ENCODE peak calls at places on chromosomes 5 and 9, in six cellular contexts. One of them, this sample, is unnamed.

GRCh38 chr9:131420913-131421312 is 27.0 kb downstream of the PRRC2B start:
- DNase-seq in IMR-90: peak
- DNase-seq in H1: no peak
- DNase-seq in neuronal stem cell: no peak
- DNase-seq in mesendoderm: peak
- DNase-seq in trophoblast cell: peak
- DNase-seq in this sample: peak

GRCh38 chr9:2480255-2480837 is 141.2 kb upstream of the VLDLR start:
- DNase-seq in IMR-90: no peak
- DNase-seq in H1: no peak
- DNase-seq in neuronal stem cell: no peak
- DNase-seq in mesendoderm: no peak
- DNase-seq in trophoblast cell: no peak
- DNase-seq in this sample: no peak

GRCh38 chr5:98513378-98513777 is 260.1 kb upstream of the RGMB start:
- DNase-seq in IMR-90: no peak
- DNase-seq in H1: no peak
- DNase-seq in neuronal stem cell: no peak
- DNase-seq in mesendoderm: peak
- DNase-seq in trophoblast cell: no peak
- DNase-seq in this sample: no peak

GRCh38 chr5:98994636-98995035 is 65.8 kb upstream of the CHD1 start:
- DNase-seq in IMR-90: no peak
- DNase-seq in H1: no peak
- DNase-seq in neuronal stem cell: no peak
- DNase-seq in mesendoderm: no peak
- DNase-seq in trophoblast cell: no peak
- DNase-seq in this sample: no peak

GRCh38 chr9:131999692-132000551 is 79.7 kb downstream of the MED27 start:
- DNase-seq in IMR-90: peak
- DNase-seq in H1: no peak
- DNase-seq in neuronal stem cell: no peak
- DNase-seq in mesendoderm: no peak
- DNase-seq in trophoblast cell: no peak
- DNase-seq in this sample: peak

GRCh38 chr5:169302491-169303118 is 1.7 kb upstream of the SLIT3 start:
- DNase-seq in IMR-90: peak
- DNase-seq in H1: peak
- DNase-seq in neuronal stem cell: peak
- DNase-seq in mesendoderm: peak
- DNase-seq in trophoblast cell: peak
- DNase-seq in this sample: peak

GRCh38 chr9:89677696-89678393 is 73.0 kb downstream of the GADD45G start:
- DNase-seq in IMR-90: no peak
- DNase-seq in H1: peak
- DNase-seq in neuronal stem cell: peak
- DNase-seq in mesendoderm: no peak
- DNase-seq in trophoblast cell: no peak
- DNase-seq in this sample: no peak

GRCh38 chr5:141590127-141590526 is 28.7 kb downstream of the DIAPH1 start:
- DNase-seq in IMR-90: no peak
- DNase-seq in H1: no peak
- DNase-seq in neuronal stem cell: no peak
- DNase-seq in mesendoderm: no peak
- DNase-seq in trophoblast cell: no peak
- DNase-seq in this sample: no peak

GRCh38 chr9:127611796-127612790 is at the start of gene STXBP1:
- DNase-seq in IMR-90: peak
- DNase-seq in H1: peak
- DNase-seq in neuronal stem cell: peak
- DNase-seq in mesendoderm: peak
- DNase-seq in trophoblast cell: peak
- DNase-seq in this sample: peak

GRCh38 chr5:141234109-141234508 is 11.0 kb downstream of the PCDHB14 start:
- DNase-seq in IMR-90: peak
- DNase-seq in H1: no peak
- DNase-seq in neuronal stem cell: no peak
- DNase-seq in mesendoderm: peak
- DNase-seq in trophoblast cell: no peak
- DNase-seq in this sample: no peak

GRCh38 chr5:1185652-1186350 is 15.6 kb upstream of the SLC6A19 start:
- DNase-seq in IMR-90: no peak
- DNase-seq in H1: no peak
- DNase-seq in neuronal stem cell: no peak
- DNase-seq in mesendoderm: no peak
- DNase-seq in trophoblast cell: no peak
- DNase-seq in this sample: no peak

GRCh38 chr5:28483327-28484025 is 1445.1 kb upstream of the CDH9 start:
- DNase-seq in IMR-90: no peak
- DNase-seq in H1: no peak
- DNase-seq in neuronal stem cell: no peak
- DNase-seq in mesendoderm: no peak
- DNase-seq in trophoblast cell: no peak
- DNase-seq in this sample: no peak

GRCh38 chr5:84433461-84433860 is 48.8 kb upstream of the EDIL3 start:
- DNase-seq in IMR-90: peak
- DNase-seq in H1: no peak
- DNase-seq in neuronal stem cell: no peak
- DNase-seq in mesendoderm: no peak
- DNase-seq in trophoblast cell: no peak
- DNase-seq in this sample: peak

GRCh38 chr5:16539169-16539666 is 73.6 kb upstream of the ZNF622 start:
- DNase-seq in IMR-90: peak
- DNase-seq in H1: no peak
- DNase-seq in neuronal stem cell: no peak
- DNase-seq in mesendoderm: no peak
- DNase-seq in trophoblast cell: peak
- DNase-seq in this sample: peak

GRCh38 chr5:144237851-144238250 is 67.2 kb downstream of the KCTD16 start:
- DNase-seq in IMR-90: no peak
- DNase-seq in H1: no peak
- DNase-seq in neuronal stem cell: no peak
- DNase-seq in mesendoderm: no peak
- DNase-seq in trophoblast cell: no peak
- DNase-seq in this sample: no peak

GRCh38 chr5:151661096-151661495 is 25.6 kb downstream of the SPARC start:
- DNase-seq in IMR-90: no peak
- DNase-seq in H1: no peak
- DNase-seq in neuronal stem cell: no peak
- DNase-seq in mesendoderm: peak
- DNase-seq in trophoblast cell: peak
- DNase-seq in this sample: no peak

GRCh38 chr9:119509291-119509905 is 140.2 kb upstream of the BRINP1 start:
- DNase-seq in IMR-90: no peak
- DNase-seq in H1: no peak
- DNase-seq in neuronal stem cell: no peak
- DNase-seq in mesendoderm: no peak
- DNase-seq in trophoblast cell: no peak
- DNase-seq in this sample: no peak

GRCh38 chr9:80775515-80775914 is 913.8 kb downstream of the TLE1 start:
- DNase-seq in IMR-90: peak
- DNase-seq in H1: no peak
- DNase-seq in neuronal stem cell: no peak
- DNase-seq in mesendoderm: peak
- DNase-seq in trophoblast cell: no peak
- DNase-seq in this sample: peak

GRCh38 chr5:54270326-54270725 is 40.0 kb downstream of the ARL15 start:
- DNase-seq in IMR-90: no peak
- DNase-seq in H1: no peak
- DNase-seq in neuronal stem cell: no peak
- DNase-seq in mesendoderm: no peak
- DNase-seq in trophoblast cell: peak
- DNase-seq in this sample: no peak

GRCh38 chr9:129725841-129726251 is 27.0 kb downstream of the PTGES start:
- DNase-seq in IMR-90: peak
- DNase-seq in H1: no peak
- DNase-seq in neuronal stem cell: no peak
- DNase-seq in mesendoderm: no peak
- DNase-seq in trophoblast cell: no peak
- DNase-seq in this sample: no peak

GRCh38 chr5:120655828-120656435 is 191.8 kb downstream of the PRR16 start:
- DNase-seq in IMR-90: peak
- DNase-seq in H1: peak
- DNase-seq in neuronal stem cell: peak
- DNase-seq in mesendoderm: peak
- DNase-seq in trophoblast cell: peak
- DNase-seq in this sample: peak

GRCh38 chr9:88992556-88992955 is 1.3 kb downstream of the S1PR3 start:
- DNase-seq in IMR-90: no peak
- DNase-seq in H1: peak
- DNase-seq in neuronal stem cell: no peak
- DNase-seq in mesendoderm: no peak
- DNase-seq in trophoblast cell: no peak
- DNase-seq in this sample: peak

GRCh38 chr9:110623462-110624025 is 44.0 kb upstream of the SVEP1 start:
- DNase-seq in IMR-90: peak
- DNase-seq in H1: peak
- DNase-seq in neuronal stem cell: peak
- DNase-seq in mesendoderm: peak
- DNase-seq in trophoblast cell: peak
- DNase-seq in this sample: peak

GRCh38 chr5:107505763-107506534 is 164.8 kb downstream of the EFNA5 start:
- DNase-seq in IMR-90: no peak
- DNase-seq in H1: no peak
- DNase-seq in neuronal stem cell: no peak
- DNase-seq in mesendoderm: no peak
- DNase-seq in trophoblast cell: no peak
- DNase-seq in this sample: no peak

GRCh38 chr5:154196955-154197652 is 6.6 kb downstream of the GALNT10 start:
- DNase-seq in IMR-90: peak
- DNase-seq in H1: no peak
- DNase-seq in neuronal stem cell: no peak
- DNase-seq in mesendoderm: peak
- DNase-seq in trophoblast cell: no peak
- DNase-seq in this sample: peak

GRCh38 chr9:19229725-19230355 is 653 bp upstream of the DENND4C start:
- DNase-seq in IMR-90: no peak
- DNase-seq in H1: peak
- DNase-seq in neuronal stem cell: no peak
- DNase-seq in mesendoderm: peak
- DNase-seq in trophoblast cell: peak
- DNase-seq in this sample: peak

GRCh38 chr9:26742843-26743242 is 149.8 kb downstream of the CAAP1 start:
- DNase-seq in IMR-90: no peak
- DNase-seq in H1: no peak
- DNase-seq in neuronal stem cell: no peak
- DNase-seq in mesendoderm: no peak
- DNase-seq in trophoblast cell: no peak
- DNase-seq in this sample: no peak

DNA sequence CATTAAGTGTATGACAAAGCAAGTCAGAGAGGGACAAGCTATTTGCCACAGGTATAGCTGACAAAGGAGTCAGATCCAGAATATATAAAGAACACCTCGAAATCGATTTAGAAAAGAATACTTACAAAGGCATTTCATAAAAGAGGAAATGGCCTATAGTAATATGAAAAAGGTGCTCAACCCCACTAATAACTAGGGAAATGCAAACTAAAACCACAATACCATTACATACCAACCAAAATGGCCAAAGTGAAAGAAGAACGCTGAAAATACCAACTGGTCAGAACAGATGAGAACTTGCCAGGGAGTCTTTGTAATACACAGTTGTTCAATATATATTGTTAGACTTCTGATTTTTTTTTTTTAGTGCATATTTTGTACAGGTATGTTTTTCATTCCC is 152.9 kb downstream of the CDC42SE2 start:
- DNase-seq in IMR-90: no peak
- DNase-seq in H1: no peak
- DNase-seq in neuronal stem cell: no peak
- DNase-seq in mesendoderm: no peak
- DNase-seq in trophoblast cell: no peak
- DNase-seq in this sample: no peak
- H3K4me3 ChIP-seq in IMR-90: no peak
- H3K4me3 ChIP-seq in H1: no peak
- H3K4me3 ChIP-seq in neuronal stem cell: no peak
- H3K4me3 ChIP-seq in mesendoderm: no peak
- H3K4me3 ChIP-seq in trophoblast cell: no peak
- H3K4me3 ChIP-seq in this sample: no peak

DNA sequence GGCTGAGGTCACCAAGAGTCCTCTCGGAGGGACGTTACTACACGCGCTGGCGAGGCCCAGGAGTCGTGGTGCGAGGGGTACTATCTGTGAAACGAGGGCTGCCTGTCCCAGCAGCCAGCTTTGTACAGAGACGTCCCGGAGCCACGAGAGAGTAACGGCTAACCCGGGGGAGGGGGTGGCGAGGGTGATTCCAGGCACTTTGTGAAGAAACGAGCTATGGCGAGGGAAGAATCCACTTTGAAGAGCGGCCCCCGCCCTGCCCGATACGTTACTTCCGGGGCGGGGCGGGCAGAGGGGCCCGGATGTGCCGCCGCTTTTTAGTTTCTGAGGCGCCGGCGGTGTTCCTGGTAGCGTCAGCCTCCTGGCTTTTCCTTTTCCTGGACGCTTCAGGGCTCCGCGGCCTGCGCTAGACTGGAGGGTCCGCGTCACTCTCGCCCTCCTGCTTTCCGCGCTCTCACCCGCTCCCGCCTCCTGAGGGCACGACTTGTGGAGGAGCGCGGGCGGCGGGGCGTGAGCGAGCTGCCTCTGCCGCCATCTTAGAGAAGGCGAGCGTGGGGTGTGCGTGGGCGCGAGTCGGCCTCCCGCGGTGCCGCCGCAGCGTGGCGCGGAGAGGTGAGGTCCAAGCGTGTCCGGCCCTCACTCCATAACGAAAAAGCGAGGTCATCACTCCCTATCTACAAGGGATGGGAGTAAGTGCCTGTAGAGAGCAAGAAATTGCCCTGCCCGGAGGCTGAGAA is 533 bp upstream of the RFX3 start:
- DNase-seq in IMR-90: peak
- DNase-seq in H1: peak
- DNase-seq in neuronal stem cell: peak
- DNase-seq in mesendoderm: peak
- DNase-seq in trophoblast cell: peak
- DNase-seq in this sample: peak
- H2BK120ac ChIP-seq in IMR-90: peak
- H2BK120ac ChIP-seq in H1: peak
- H2BK120ac ChIP-seq in neuronal stem cell: peak
- H2BK120ac ChIP-seq in mesendoderm: peak
- H2BK120ac ChIP-seq in trophoblast cell: peak
- H2BK120ac ChIP-seq in this sample: peak

GRCh38 chr9:34363619-34364351 is 12.9 kb downstream of the MYORG start:
- DNase-seq in IMR-90: no peak
- DNase-seq in H1: peak
- DNase-seq in neuronal stem cell: peak
- DNase-seq in mesendoderm: peak
- DNase-seq in trophoblast cell: no peak
- DNase-seq in this sample: no peak
- H3K4me3 ChIP-seq in IMR-90: no peak
- H3K4me3 ChIP-seq in H1: peak
- H3K4me3 ChIP-seq in neuronal stem cell: peak
- H3K4me3 ChIP-seq in mesendoderm: no peak
- H3K4me3 ChIP-seq in trophoblast cell: no peak
- H3K4me3 ChIP-seq in this sample: no peak

DNA sequence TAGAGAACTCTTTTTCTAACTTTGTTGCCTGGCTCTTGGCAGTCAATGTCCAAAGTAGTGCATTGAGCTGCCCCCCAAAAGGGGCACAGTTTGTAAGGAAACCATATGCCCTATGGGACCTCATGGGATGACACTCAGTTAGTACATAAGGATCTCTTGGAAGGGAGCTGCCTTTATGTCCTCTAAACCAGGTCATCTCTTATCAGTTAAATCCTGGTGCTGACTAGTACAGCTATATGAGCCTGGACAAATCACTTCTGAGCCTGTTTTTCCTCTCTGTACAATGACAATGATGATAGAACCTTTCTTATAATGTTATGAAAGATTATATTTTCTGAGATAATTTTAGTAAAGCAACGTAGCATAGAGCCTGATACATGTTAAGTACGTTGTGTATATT is 44.1 kb downstream of the PIK3R1 start:
- DNase-seq in IMR-90: no peak
- DNase-seq in H1: no peak
- DNase-seq in neuronal stem cell: no peak
- DNase-seq in mesendoderm: no peak
- DNase-seq in trophoblast cell: no peak
- DNase-seq in this sample: no peak
- H2BK120ac ChIP-seq in IMR-90: no peak
- H2BK120ac ChIP-seq in H1: no peak
- H2BK120ac ChIP-seq in neuronal stem cell: no peak
- H2BK120ac ChIP-seq in mesendoderm: no peak
- H2BK120ac ChIP-seq in trophoblast cell: no peak
- H2BK120ac ChIP-seq in this sample: no peak